ENCODE peak calls at places on chromosome 21, in ten cellular contexts. O is colonic mucosa, L is A673, S is bronchial epithelial cell, X is adrenal gland, G is HFF-Myc, I is Caco-2, R is BJ, T is foreskin fibroblast, D is cardiac fibroblast. E is an unnamed sample.

GRCh38 chr21:14545906-14546480 is at the start of gene SAMSN1:
- DNase-seq in O (no peak), L (no peak), S (peak), X (peak), G (no peak), I (no peak), R (no peak), T (no peak), D (peak), E (no peak)

GRCh38 chr21:35019631-35020032 is 29.5 kb downstream of the RUNX1 start:
- DNase-seq in O (peak), L (no peak), S (no peak), X (no peak), G (no peak), I (peak), R (no peak), T (no peak), D (no peak), E (no peak)

GRCh38 chr21:24224411-24224810 is 1382.9 kb downstream of the MRPL39 start:
- DNase-seq in O (no peak), L (no peak), S (peak), X (no peak), G (no peak), I (no peak), R (no peak), T (no peak), D (no peak), E (peak)

GRCh38 chr21:39071623-39072214 is 111.5 kb downstream of the PSMG1 start:
- DNase-seq in O (no peak), L (no peak), S (no peak), X (no peak), G (no peak), I (peak), R (peak), T (peak), D (peak), E (no peak)

GRCh38 chr21:40118527-40118926 is 251.3 kb downstream of the PCP4 start:
- DNase-seq in O (no peak), L (no peak), S (peak), X (no peak), G (no peak), I (no peak), R (no peak), T (no peak), D (no peak), E (peak)

GRCh38 chr21:26788783-26789182 is 56.4 kb downstream of the ADAMTS1 start:
- DNase-seq in O (peak), L (no peak), S (no peak), X (peak), G (no peak), I (no peak), R (no peak), T (no peak), D (no peak), E (no peak)

GRCh38 chr21:34915364-34915834 is 133.7 kb downstream of the RUNX1 start:
- DNase-seq in O (no peak), L (no peak), S (peak), X (no peak), G (no peak), I (no peak), R (peak), T (peak), D (peak), E (peak)

GRCh38 chr21:16534408-16535099 is 804.8 kb downstream of the USP25 start:
- DNase-seq in O (peak), L (peak), S (peak), X (peak), G (peak), I (no peak), R (no peak), T (peak), D (peak), E (peak)

GRCh38 chr21:9839011-9839661 is 682.2 kb upstream of the TPTE start:
- DNase-seq in O (no peak), L (no peak), S (no peak), X (no peak), G (no peak), I (no peak), R (no peak), T (no peak), D (no peak), E (no peak)

GRCh38 chr21:35651166-35651565 is 409.2 kb downstream of the SETD4 start:
- DNase-seq in O (no peak), L (no peak), S (no peak), X (no peak), G (no peak), I (no peak), R (no peak), T (no peak), D (no peak), E (no peak)

GRCh38 chr21:27024316-27024715 is 57.4 kb upstream of the ADAMTS5 start:
- DNase-seq in O (no peak), L (no peak), S (no peak), X (no peak), G (no peak), I (no peak), R (peak), T (peak), D (peak), E (no peak)

GRCh38 chr21:36704281-36704957 is 5.5 kb downstream of the SIM2 start:
- DNase-seq in O (no peak), L (no peak), S (no peak), X (no peak), G (no peak), I (no peak), R (no peak), T (no peak), D (no peak), E (no peak)

GRCh38 chr21:34936874-34937563 is 112.1 kb downstream of the RUNX1 start:
- DNase-seq in O (no peak), L (no peak), S (peak), X (no peak), G (no peak), I (no peak), R (no peak), T (peak), D (peak), E (peak)

GRCh38 chr21:36320421-36321324 is 676 bp downstream of the MORC3 start:
- DNase-seq in O (peak), L (peak), S (peak), X (peak), G (no peak), I (peak), R (no peak), T (peak), D (peak), E (peak)

GRCh38 chr21:42094811-42095210 is 23.7 kb downstream of the UMODL1 start:
- DNase-seq in O (no peak), L (no peak), S (no peak), X (no peak), G (no peak), I (no peak), R (no peak), T (no peak), D (no peak), E (no peak)
- TF ChIP-seq CTCF in O (no peak), L (no peak), S (no peak), X (no peak), G (no peak), I (no peak), R (no peak), T (no peak), D (peak), E (no peak)

GRCh38 chr21:33894736-33895288 is 20.8 kb downstream of the ATP5PO start:
- DNase-seq in O (peak), L (peak), S (peak), X (peak), G (peak), I (peak), R (peak), T (peak), D (peak), E (peak)
- H3K4me3 ChIP-seq in O (no peak), L (peak), S (no peak), X (no peak), G (peak), I (no peak), R (peak), T (peak), D (peak), E (peak)

GRCh38 chr21:28089599-28090421 is 902.9 kb downstream of the LTN1 start:
- DNase-seq in O (no peak), L (no peak), S (peak), X (no peak), G (no peak), I (peak), R (no peak), T (no peak), D (peak), E (peak)
- TF ChIP-seq CTCF in O (no peak), L (no peak), S (no peak), X (no peak), G (no peak), I (no peak), R (no peak), T (no peak), D (no peak), E (no peak)

GRCh38 chr21:44397431-44398031 is 44.1 kb downstream of the TRPM2 start:
- DNase-seq in O (no peak), L (no peak), S (no peak), X (no peak), G (no peak), I (no peak), R (no peak), T (no peak), D (no peak), E (no peak)
- H3K4me3 ChIP-seq in O (no peak), L (no peak), S (no peak), X (no peak), G (no peak), I (no peak), R (no peak), T (no peak), D (no peak), E (no peak)

DNA sequence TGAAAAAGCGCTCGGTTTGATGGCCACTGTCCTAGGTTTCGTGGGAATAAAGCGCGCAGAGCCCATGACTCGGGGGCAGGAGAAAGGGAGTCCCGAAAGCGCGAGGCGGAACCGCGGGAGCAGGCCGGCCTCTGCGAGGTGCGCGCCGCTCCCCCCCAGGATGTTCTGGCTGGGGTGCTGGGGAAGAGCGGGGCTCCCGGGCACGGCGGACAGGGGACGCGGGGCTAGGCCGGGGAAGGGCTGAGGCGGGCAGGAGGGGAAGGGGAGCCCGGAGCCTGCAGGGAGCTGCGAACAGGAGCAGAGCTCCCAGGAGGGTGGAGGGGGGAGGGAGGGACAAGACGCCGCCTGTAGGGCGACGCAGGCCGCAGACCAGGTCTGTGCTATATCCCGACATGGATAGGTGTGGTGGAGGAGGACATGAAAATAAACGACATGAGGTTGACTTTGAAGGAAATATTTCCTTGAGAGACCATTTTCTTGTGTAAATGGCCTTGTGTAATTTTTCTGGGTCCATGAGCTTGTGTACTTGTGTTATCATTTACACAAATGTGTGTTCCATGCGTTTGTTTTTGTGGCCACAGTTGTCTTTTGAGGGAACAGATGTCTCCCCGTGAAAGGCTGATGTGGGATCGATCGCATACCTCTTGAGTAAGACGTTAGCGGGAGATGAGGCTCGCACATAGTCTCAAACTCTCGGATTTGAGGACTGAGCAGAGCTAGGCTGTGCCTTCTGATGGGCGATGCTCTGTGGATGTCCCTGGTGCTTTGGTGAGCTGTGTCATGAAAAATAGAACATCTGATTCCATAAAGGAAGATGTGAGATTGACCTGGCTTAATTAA is 1.3 kb downstream of the PCNT start:
- DNase-seq in O (peak), L (peak), S (peak), X (peak), G (no peak), I (peak), R (no peak), T (peak), D (peak), E (peak)
- TF ChIP-seq CTCF in O (no peak), L (peak), S (peak), X (no peak), G (peak), I (no peak), R (peak), T (peak), D (peak), E (peak)

GRCh38 chr21:44710294-44710665 is 1.1 kb downstream of the TSPEAR start:
- DNase-seq in O (no peak), L (no peak), S (no peak), X (no peak), G (no peak), I (no peak), R (no peak), T (no peak), D (no peak), E (peak)

GRCh38 chr21:44711327-44712202 is at the start of gene TSPEAR:
- DNase-seq in O (no peak), L (no peak), S (no peak), X (no peak), G (no peak), I (peak), R (no peak), T (no peak), D (no peak), E (no peak)

GRCh38 chr21:44712203-44713028 is 1.0 kb upstream of the TSPEAR start:
- DNase-seq in O (no peak), L (no peak), S (no peak), X (no peak), G (no peak), I (no peak), R (no peak), T (no peak), D (no peak), E (no peak)

GRCh38 chr21:44709426-44710293 is 1.7 kb downstream of the TSPEAR start:
- DNase-seq in O (peak), L (peak), S (peak), X (no peak), G (no peak), I (no peak), R (no peak), T (no peak), D (peak), E (peak)

GRCh38 chr21:44710756-44711326 is 531 bp downstream of the TSPEAR start:
- DNase-seq in O (no peak), L (no peak), S (peak), X (no peak), G (no peak), I (peak), R (no peak), T (no peak), D (no peak), E (peak)
- H3K4me3 ChIP-seq in O (no peak), L (no peak), S (no peak), X (no peak), G (no peak), I (peak), R (no peak), T (no peak), D (no peak), E (no peak)

GRCh38 chr21:37860416-37860815 is 55.8 kb downstream of the KCNJ6 start:
- DNase-seq in O (no peak), L (no peak), S (no peak), X (no peak), G (no peak), I (no peak), R (no peak), T (no peak), D (no peak), E (no peak)
- TF ChIP-seq CTCF in O (no peak), L (no peak), S (no peak), X (no peak), G (no peak), I (no peak), R (no peak), T (no peak), D (no peak), E (no peak)

DNA sequence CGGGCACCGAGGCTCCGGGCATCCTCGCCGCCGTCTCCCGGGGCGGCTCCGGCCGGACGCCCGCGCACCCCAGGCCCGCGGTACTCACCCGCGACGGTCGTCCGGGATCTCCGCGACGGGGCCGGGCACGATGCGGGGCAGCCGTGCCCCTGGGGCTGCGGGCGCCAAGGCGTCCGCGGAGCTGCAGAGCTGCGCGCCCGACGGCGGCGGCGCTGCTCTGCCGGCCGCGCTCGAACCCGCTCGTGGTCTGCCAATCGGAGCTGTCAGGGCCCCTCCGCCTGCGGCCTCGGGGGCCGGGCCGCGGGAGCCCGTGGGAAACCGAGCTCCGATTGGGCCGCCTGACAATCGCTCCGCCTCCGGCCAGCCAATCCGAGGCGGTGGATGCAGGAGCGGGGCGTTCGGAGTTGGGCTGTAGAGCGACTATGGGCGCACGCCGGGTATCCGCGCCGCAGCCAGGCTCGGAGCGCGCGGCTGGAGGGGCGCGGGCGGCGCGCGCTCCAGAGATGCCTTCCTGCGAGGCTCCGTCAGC is 100.6 kb upstream of the SOD1 start:
- DNase-seq in O (peak), L (peak), S (peak), X (peak), G (peak), I (peak), R (peak), T (peak), D (peak), E (peak)
- H3K4me3 ChIP-seq in O (peak), L (peak), S (peak), X (no peak), G (peak), I (peak), R (peak), T (peak), D (peak), E (peak)

E was measured in epithelial cell of esophagus.